ENCODE peak calls at places on chromosomes 2 and 18, in four cellular contexts. Y is keratinocyte, L is body of pancreas, W is heart right ventricle. G is an unnamed sample.

GRCh38 chr18:9058426-9058825 is 44.1 kb upstream of the NDUFV2 start:
- DNase-seq in Y (no peak), L (no peak), W (no peak), G (no peak)

GRCh38 chr2:109284816-109285215 is 155.8 kb downstream of the SH3RF3 start:
- DNase-seq in Y (no peak), L (no peak), W (peak; percentile 63), G (no peak)

GRCh38 chr2:183967756-183968155 is 630.6 kb upstream of the ZNF804A start:
- DNase-seq in Y (no peak), L (no peak), W (no peak), G (no peak)

GRCh38 chr2:10759151-10759714 is 37.8 kb downstream of the ATP6V1C2 start:
- DNase-seq in Y (no peak), L (no peak), W (no peak), G (no peak)

GRCh38 chr2:237859533-237860272 is at the start of gene RAMP1:
- DNase-seq in Y (no peak), L (peak; percentile 59), W (no peak), G (no peak)

GRCh38 chr18:11899063-11899462 is 9.1 kb downstream of the MPPE1 start:
- DNase-seq in Y (no peak), L (no peak), W (no peak), G (no peak)

GRCh38 chr18:76491801-76492668 is 3.0 kb downstream of the ZNF516 start:
- DNase-seq in Y (no peak), L (peak; percentile 62), W (no peak), G (no peak)

GRCh38 chr18:74395630-74396251 is 61.4 kb downstream of the DIPK1C start:
- DNase-seq in Y (no peak), L (no peak), W (no peak), G (no peak)

GRCh38 chr2:86453838-86454237 is 12.7 kb downstream of the KDM3A start:
- DNase-seq in Y (peak; percentile 30), L (peak; percentile 87), W (peak; percentile 84), G (peak; percentile 16)

GRCh38 chr2:85893428-85894258 is 4.9 kb upstream of the ST3GAL5 start:
- DNase-seq in Y (peak; percentile 67), L (no peak), W (no peak), G (peak; percentile 65)

GRCh38 chr18:49690307-49690706 is 123.0 kb downstream of the ACAA2 start:
- DNase-seq in Y (peak; percentile 75), L (no peak), W (no peak), G (peak; percentile 97)

GRCh38 chr2:38875227-38875575 is 533 bp downstream of the DHX57 start:
- DNase-seq in Y (no peak), L (no peak), W (no peak), G (no peak)

GRCh38 chr2:152761171-152761570 is 42.8 kb downstream of the ARL6IP6 start:
- DNase-seq in Y (no peak), L (no peak), W (no peak), G (no peak)

GRCh38 chr2:239295377-239296019 is 105.3 kb downstream of the HDAC4 start:
- DNase-seq in Y (no peak), L (no peak), W (no peak), G (no peak)

GRCh38 chr18:48488388-48488850 is 50.4 kb upstream of the CTIF start:
- DNase-seq in Y (peak; percentile 28), L (peak; percentile 87), W (peak; percentile 81), G (peak; percentile 36)

GRCh38 chr2:74553892-74554820 is at the start of the genes DOK1 and LOXL3:
- DNase-seq in Y (no peak), L (peak; percentile 88), W (peak; percentile 89), G (no peak)

GRCh38 chr2:187169108-187169713 is 278.8 kb downstream of the CALCRL start:
- DNase-seq in Y (no peak), L (no peak), W (no peak), G (no peak)

GRCh38 chr2:8999047-8999446 is 4.4 kb downstream of the MBOAT2 start:
- DNase-seq in Y (no peak), L (no peak), W (no peak), G (no peak)

GRCh38 chr2:2826209-2826551 is 495.1 kb upstream of the MYT1L start:
- DNase-seq in Y (no peak), L (no peak), W (no peak), G (no peak)

GRCh38 chr18:5975111-5975622 is 79.8 kb upstream of the TMEM200C start:
- DNase-seq in Y (no peak), L (no peak), W (no peak), G (no peak)

GRCh38 chr2:143611336-143611735 is 482.1 kb downstream of the ARHGAP15 start:
- DNase-seq in Y (no peak), L (no peak), W (no peak), G (no peak)

GRCh38 chr2:235894839-235895238 is 273.3 kb downstream of the GBX2 start:
- DNase-seq in Y (no peak), L (no peak), W (no peak), G (no peak)

GRCh38 chr2:41602351-41602750 is 445.5 kb upstream of the PKDCC start:
- DNase-seq in Y (no peak), L (no peak), W (peak; percentile 32), G (no peak)
- H3K27ac ChIP-seq in Y (no peak overlapping the region), L (no peak overlapping the region), W (no peak overlapping the region), G (no peak overlapping the region)

DNA sequence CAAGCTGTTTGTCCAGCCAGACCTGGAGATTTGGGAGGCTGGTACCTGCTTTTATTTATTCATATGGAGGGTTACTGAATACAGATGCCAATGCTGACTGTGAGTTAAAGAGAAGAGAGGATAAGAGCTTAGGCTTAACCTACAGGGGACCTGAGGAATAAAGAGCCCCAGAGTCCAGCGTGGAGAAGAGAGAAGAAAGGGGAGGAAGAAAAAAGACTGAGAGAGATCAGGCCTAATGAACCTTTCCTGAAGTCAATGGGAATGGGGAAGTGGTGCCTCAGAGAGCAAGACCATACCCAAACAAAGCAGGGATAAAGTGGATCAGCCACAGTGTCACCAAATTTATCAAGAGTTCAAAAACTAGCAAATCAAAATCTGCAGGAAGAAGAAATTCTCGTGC is 348.6 kb upstream of the KCNH7 start:
- DNase-seq in Y (no peak), L (no peak), W (no peak), G (no peak)
- H3K27ac ChIP-seq in Y (no peak overlapping the region), L (no peak overlapping the region), W (no peak overlapping the region), G (no peak overlapping the region)

GRCh38 chr2:231935207-231935524 is 9.0 kb upstream of the NPPC start:
- DNase-seq in Y (no peak), L (no peak), W (no peak), G (no peak)

GRCh38 chr2:231937057-231937456 is 10.9 kb upstream of the NPPC start:
- DNase-seq in Y (no peak), L (no peak), W (no peak), G (no peak)

GRCh38 chr2:231934441-231935206 is 8.4 kb upstream of the NPPC start:
- DNase-seq in Y (no peak), L (no peak), W (no peak), G (no peak)

GRCh38 chr2:231935815-231936214 is 9.6 kb upstream of the NPPC start:
- DNase-seq in Y (no peak), L (no peak), W (no peak), G (no peak)

DNA sequence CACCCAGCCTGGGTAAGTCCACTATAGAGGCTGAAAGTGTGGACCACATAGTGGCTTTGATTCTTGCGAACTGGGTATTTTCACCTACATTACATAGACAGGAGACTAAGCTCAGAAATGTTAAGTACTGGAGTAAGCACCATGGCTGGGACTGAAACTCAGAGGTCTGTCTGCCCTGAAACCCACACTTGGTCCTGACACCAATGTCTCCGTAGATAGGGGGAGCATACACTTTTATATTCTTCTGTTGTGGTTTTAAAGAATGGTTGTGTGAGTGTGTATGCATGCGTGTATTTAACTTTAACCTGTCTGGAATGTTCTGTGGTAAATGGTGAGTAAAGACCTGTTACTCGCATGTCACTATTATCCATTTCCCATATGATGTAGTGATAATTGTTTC is 10.3 kb upstream of the NPPC start:
- DNase-seq in Y (no peak), L (no peak), W (no peak), G (no peak)
- H3K27ac ChIP-seq in Y (no peak overlapping the region), L (no peak overlapping the region), W (no peak overlapping the region), G (no peak overlapping the region)

DNA sequence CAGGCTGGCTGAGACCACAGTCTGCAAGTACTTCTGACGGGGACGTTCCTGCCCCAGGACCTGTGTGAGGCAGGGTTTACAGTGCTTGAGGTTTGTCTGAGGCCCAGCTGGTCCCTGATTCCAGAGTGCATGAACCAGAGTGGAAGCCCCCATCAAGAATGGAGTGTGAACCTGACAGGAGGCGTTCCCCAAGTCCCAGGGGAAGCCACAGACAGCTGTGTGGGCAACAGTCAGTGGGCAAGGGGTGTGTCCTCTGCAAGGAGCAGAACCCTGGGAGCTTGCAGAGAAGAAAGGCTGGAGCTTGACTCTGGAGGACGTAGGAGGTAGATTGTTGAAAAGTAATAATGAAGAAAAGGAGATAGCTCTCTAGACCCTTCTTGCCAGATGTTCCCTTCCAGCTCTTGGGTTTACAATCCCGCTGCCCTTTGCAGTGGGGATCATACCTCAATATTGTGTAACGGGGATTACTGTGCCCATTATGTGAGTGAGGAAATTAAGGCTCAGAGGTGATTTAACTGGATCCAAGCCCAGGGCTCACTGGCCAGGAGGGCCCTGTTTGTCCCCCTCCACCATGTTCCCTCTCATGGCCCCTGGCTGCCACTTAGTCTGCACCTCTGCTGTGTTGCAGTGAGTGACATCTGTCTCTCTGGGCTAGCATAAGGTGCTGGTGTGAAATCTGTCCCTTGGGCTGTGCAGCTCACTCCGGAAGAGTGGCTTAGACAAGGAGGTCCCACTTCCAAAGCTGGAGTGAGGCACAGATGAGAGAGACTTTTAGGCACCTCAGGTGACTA is 6.2 kb downstream of the DBI start:
- DNase-seq in Y (no peak), L (no peak), W (no peak), G (no peak)
- H3K27ac ChIP-seq in Y (no peak overlapping the region), L (no peak overlapping the region), W (no peak overlapping the region), G (no peak overlapping the region)